ENCODE peak calls at places on chromosomes 4 and X, in five cellular contexts. One of them, this sample, is unnamed.

GRCh38 chr4:153546273-153546672 is 80.1 kb downstream of the TMEM131L start:
- DNase-seq in activated T-helper 1 cell treated with anti-CD3 and anti-CD28 coated beads, Interleukin-2, amount 50 U/mL, for 16 hours: no peak
- DNase-seq in NCI-H1417: no peak
- DNase-seq in T follicular helper cell: no peak
- DNase-seq in activated CD4-positive, alpha-beta T cell treated with anti-CD3 and anti-CD28 coated beads, Interleukin-2, amount 50 U/mL, for 4 hours: no peak
- DNase-seq in this sample: no peak

GRCh38 chrX:11540532-11541377 is 125.0 kb downstream of the ARHGAP6 start:
- DNase-seq in activated CD4-positive, alpha-beta T cell treated with anti-CD3 and anti-CD28 coated beads, Interleukin-2, amount 50 U/mL, for 4 hours: no peak
- DNase-seq in NCI-H1417: no peak
- DNase-seq in T follicular helper cell: no peak
- DNase-seq in activated T-helper 1 cell treated with anti-CD3 and anti-CD28 coated beads, Interleukin-2, amount 50 U/mL, for 16 hours: no peak
- DNase-seq in this sample: no peak

GRCh38 chr4:76993787-76994641 is 44.5 kb downstream of the SEPTIN11 start:
- DNase-seq in T follicular helper cell: peak
- DNase-seq in NCI-H1417: no peak
- DNase-seq in activated CD4-positive, alpha-beta T cell treated with anti-CD3 and anti-CD28 coated beads, Interleukin-2, amount 50 U/mL, for 4 hours: peak
- DNase-seq in activated T-helper 1 cell treated with anti-CD3 and anti-CD28 coated beads, Interleukin-2, amount 50 U/mL, for 16 hours: peak
- DNase-seq in this sample: no peak

GRCh38 chr4:2964077-2964471 is 703 bp downstream of the GRK4 start:
- DNase-seq in activated CD4-positive, alpha-beta T cell treated with anti-CD3 and anti-CD28 coated beads, Interleukin-2, amount 50 U/mL, for 4 hours: no peak
- DNase-seq in T follicular helper cell: no peak
- DNase-seq in NCI-H1417: no peak
- DNase-seq in activated T-helper 1 cell treated with anti-CD3 and anti-CD28 coated beads, Interleukin-2, amount 50 U/mL, for 16 hours: no peak
- DNase-seq in this sample: no peak

GRCh38 chrX:74535633-74536141 is 78.7 kb downstream of the RLIM start:
- DNase-seq in T follicular helper cell: no peak
- DNase-seq in activated CD4-positive, alpha-beta T cell treated with anti-CD3 and anti-CD28 coated beads, Interleukin-2, amount 50 U/mL, for 4 hours: peak
- DNase-seq in NCI-H1417: peak
- DNase-seq in activated T-helper 1 cell treated with anti-CD3 and anti-CD28 coated beads, Interleukin-2, amount 50 U/mL, for 16 hours: peak
- DNase-seq in this sample: no peak

GRCh38 chr4:73520821-73521220 is 39.3 kb downstream of the AFM start:
- DNase-seq in activated CD4-positive, alpha-beta T cell treated with anti-CD3 and anti-CD28 coated beads, Interleukin-2, amount 50 U/mL, for 4 hours: no peak
- DNase-seq in activated T-helper 1 cell treated with anti-CD3 and anti-CD28 coated beads, Interleukin-2, amount 50 U/mL, for 16 hours: no peak
- DNase-seq in T follicular helper cell: no peak
- DNase-seq in NCI-H1417: no peak
- DNase-seq in this sample: no peak

GRCh38 chr4:156970501-156971167 is 965 bp downstream of the PDGFC start:
- DNase-seq in activated CD4-positive, alpha-beta T cell treated with anti-CD3 and anti-CD28 coated beads, Interleukin-2, amount 50 U/mL, for 4 hours: no peak
- DNase-seq in activated T-helper 1 cell treated with anti-CD3 and anti-CD28 coated beads, Interleukin-2, amount 50 U/mL, for 16 hours: no peak
- DNase-seq in NCI-H1417: peak
- DNase-seq in T follicular helper cell: no peak
- DNase-seq in this sample: peak

GRCh38 chrX:87583679-87584078 is 66.1 kb downstream of the KLHL4 start:
- DNase-seq in activated CD4-positive, alpha-beta T cell treated with anti-CD3 and anti-CD28 coated beads, Interleukin-2, amount 50 U/mL, for 4 hours: no peak
- DNase-seq in activated T-helper 1 cell treated with anti-CD3 and anti-CD28 coated beads, Interleukin-2, amount 50 U/mL, for 16 hours: no peak
- DNase-seq in T follicular helper cell: no peak
- DNase-seq in NCI-H1417: no peak
- DNase-seq in this sample: no peak

GRCh38 chr4:53800741-53801140 is 209.5 kb upstream of the LNX1 start:
- DNase-seq in activated CD4-positive, alpha-beta T cell treated with anti-CD3 and anti-CD28 coated beads, Interleukin-2, amount 50 U/mL, for 4 hours: no peak
- DNase-seq in NCI-H1417: no peak
- DNase-seq in activated T-helper 1 cell treated with anti-CD3 and anti-CD28 coated beads, Interleukin-2, amount 50 U/mL, for 16 hours: no peak
- DNase-seq in T follicular helper cell: no peak
- DNase-seq in this sample: no peak

GRCh38 chr4:25981749-25982148 is 67.7 kb downstream of the SMIM20 start:
- DNase-seq in T follicular helper cell: no peak
- DNase-seq in activated CD4-positive, alpha-beta T cell treated with anti-CD3 and anti-CD28 coated beads, Interleukin-2, amount 50 U/mL, for 4 hours: no peak
- DNase-seq in NCI-H1417: no peak
- DNase-seq in activated T-helper 1 cell treated with anti-CD3 and anti-CD28 coated beads, Interleukin-2, amount 50 U/mL, for 16 hours: no peak
- DNase-seq in this sample: no peak

GRCh38 chrX:39759526-39760224 is 338.1 kb downstream of the BCOR start:
- DNase-seq in NCI-H1417: peak
- DNase-seq in activated T-helper 1 cell treated with anti-CD3 and anti-CD28 coated beads, Interleukin-2, amount 50 U/mL, for 16 hours: no peak
- DNase-seq in activated CD4-positive, alpha-beta T cell treated with anti-CD3 and anti-CD28 coated beads, Interleukin-2, amount 50 U/mL, for 4 hours: no peak
- DNase-seq in T follicular helper cell: no peak
- DNase-seq in this sample: no peak

GRCh38 chr4:6730603-6731300 is 14.8 kb downstream of the BLOC1S4 start:
- DNase-seq in NCI-H1417: no peak
- DNase-seq in activated T-helper 1 cell treated with anti-CD3 and anti-CD28 coated beads, Interleukin-2, amount 50 U/mL, for 16 hours: no peak
- DNase-seq in T follicular helper cell: no peak
- DNase-seq in activated CD4-positive, alpha-beta T cell treated with anti-CD3 and anti-CD28 coated beads, Interleukin-2, amount 50 U/mL, for 4 hours: no peak
- DNase-seq in this sample: no peak

GRCh38 chr4:24664956-24665355 is 80.6 kb upstream of the DHX15 start:
- DNase-seq in activated CD4-positive, alpha-beta T cell treated with anti-CD3 and anti-CD28 coated beads, Interleukin-2, amount 50 U/mL, for 4 hours: no peak
- DNase-seq in activated T-helper 1 cell treated with anti-CD3 and anti-CD28 coated beads, Interleukin-2, amount 50 U/mL, for 16 hours: no peak
- DNase-seq in NCI-H1417: no peak
- DNase-seq in T follicular helper cell: no peak
- DNase-seq in this sample: no peak

GRCh38 chr4:54099959-54100606 is at the start of gene GSX2:
- DNase-seq in activated CD4-positive, alpha-beta T cell treated with anti-CD3 and anti-CD28 coated beads, Interleukin-2, amount 50 U/mL, for 4 hours: no peak
- DNase-seq in T follicular helper cell: no peak
- DNase-seq in NCI-H1417: peak
- DNase-seq in activated T-helper 1 cell treated with anti-CD3 and anti-CD28 coated beads, Interleukin-2, amount 50 U/mL, for 16 hours: no peak
- DNase-seq in this sample: no peak

GRCh38 chrX:276588-277171 is 4.5 kb upstream of the PLCXD1 start:
- DNase-seq in activated T-helper 1 cell treated with anti-CD3 and anti-CD28 coated beads, Interleukin-2, amount 50 U/mL, for 16 hours: no peak
- DNase-seq in activated CD4-positive, alpha-beta T cell treated with anti-CD3 and anti-CD28 coated beads, Interleukin-2, amount 50 U/mL, for 4 hours: no peak
- DNase-seq in T follicular helper cell: no peak
- DNase-seq in NCI-H1417: no peak
- DNase-seq in this sample: no peak

GRCh38 chr4:47639531-47639930 is 154.5 kb downstream of the ATP10D start:
- DNase-seq in NCI-H1417: no peak
- DNase-seq in T follicular helper cell: no peak
- DNase-seq in activated T-helper 1 cell treated with anti-CD3 and anti-CD28 coated beads, Interleukin-2, amount 50 U/mL, for 16 hours: no peak
- DNase-seq in activated CD4-positive, alpha-beta T cell treated with anti-CD3 and anti-CD28 coated beads, Interleukin-2, amount 50 U/mL, for 4 hours: no peak
- DNase-seq in this sample: no peak

GRCh38 chrX:71111141-71111843 is at the start of gene IL2RG:
- DNase-seq in activated T-helper 1 cell treated with anti-CD3 and anti-CD28 coated beads, Interleukin-2, amount 50 U/mL, for 16 hours: peak
- DNase-seq in activated CD4-positive, alpha-beta T cell treated with anti-CD3 and anti-CD28 coated beads, Interleukin-2, amount 50 U/mL, for 4 hours: peak
- DNase-seq in T follicular helper cell: peak
- DNase-seq in NCI-H1417: no peak
- DNase-seq in this sample: no peak

GRCh38 chr4:15333692-15334633 is 93.9 kb upstream of the C1QTNF7 start:
- DNase-seq in activated CD4-positive, alpha-beta T cell treated with anti-CD3 and anti-CD28 coated beads, Interleukin-2, amount 50 U/mL, for 4 hours: no peak
- DNase-seq in NCI-H1417: no peak
- DNase-seq in activated T-helper 1 cell treated with anti-CD3 and anti-CD28 coated beads, Interleukin-2, amount 50 U/mL, for 16 hours: no peak
- DNase-seq in T follicular helper cell: no peak
- DNase-seq in this sample: no peak

GRCh38 chrX:110667706-110668105 is 127.9 kb downstream of the CHRDL1 start:
- DNase-seq in NCI-H1417: no peak
- DNase-seq in activated CD4-positive, alpha-beta T cell treated with anti-CD3 and anti-CD28 coated beads, Interleukin-2, amount 50 U/mL, for 4 hours: no peak
- DNase-seq in T follicular helper cell: no peak
- DNase-seq in activated T-helper 1 cell treated with anti-CD3 and anti-CD28 coated beads, Interleukin-2, amount 50 U/mL, for 16 hours: no peak
- DNase-seq in this sample: no peak

GRCh38 chr4:145580906-145581305 is 38.3 kb upstream of the MMAA start:
- DNase-seq in activated T-helper 1 cell treated with anti-CD3 and anti-CD28 coated beads, Interleukin-2, amount 50 U/mL, for 16 hours: no peak
- DNase-seq in T follicular helper cell: no peak
- DNase-seq in NCI-H1417: no peak
- DNase-seq in activated CD4-positive, alpha-beta T cell treated with anti-CD3 and anti-CD28 coated beads, Interleukin-2, amount 50 U/mL, for 4 hours: no peak
- DNase-seq in this sample: no peak

GRCh38 chr4:28167411-28167810 is 1306.8 kb downstream of the STIM2 start:
- DNase-seq in activated T-helper 1 cell treated with anti-CD3 and anti-CD28 coated beads, Interleukin-2, amount 50 U/mL, for 16 hours: no peak
- DNase-seq in T follicular helper cell: no peak
- DNase-seq in NCI-H1417: peak
- DNase-seq in activated CD4-positive, alpha-beta T cell treated with anti-CD3 and anti-CD28 coated beads, Interleukin-2, amount 50 U/mL, for 4 hours: no peak
- DNase-seq in this sample: no peak

GRCh38 chr4:48093949-48094550 is 40.0 kb downstream of the TXK start:
- DNase-seq in T follicular helper cell: no peak
- DNase-seq in activated CD4-positive, alpha-beta T cell treated with anti-CD3 and anti-CD28 coated beads, Interleukin-2, amount 50 U/mL, for 4 hours: no peak
- DNase-seq in activated T-helper 1 cell treated with anti-CD3 and anti-CD28 coated beads, Interleukin-2, amount 50 U/mL, for 16 hours: no peak
- DNase-seq in NCI-H1417: no peak
- DNase-seq in this sample: no peak

GRCh38 chr4:128565565-128566186 is 243.8 kb upstream of the JADE1 start:
- DNase-seq in NCI-H1417: peak
- DNase-seq in activated T-helper 1 cell treated with anti-CD3 and anti-CD28 coated beads, Interleukin-2, amount 50 U/mL, for 16 hours: no peak
- DNase-seq in T follicular helper cell: no peak
- DNase-seq in activated CD4-positive, alpha-beta T cell treated with anti-CD3 and anti-CD28 coated beads, Interleukin-2, amount 50 U/mL, for 4 hours: no peak
- DNase-seq in this sample: peak

GRCh38 chr4:6342530-6343293 is 73.1 kb downstream of the WFS1 start:
- DNase-seq in NCI-H1417: peak
- DNase-seq in activated T-helper 1 cell treated with anti-CD3 and anti-CD28 coated beads, Interleukin-2, amount 50 U/mL, for 16 hours: no peak
- DNase-seq in T follicular helper cell: no peak
- DNase-seq in activated CD4-positive, alpha-beta T cell treated with anti-CD3 and anti-CD28 coated beads, Interleukin-2, amount 50 U/mL, for 4 hours: no peak
- DNase-seq in this sample: no peak

GRCh38 chr4:34250562-34250961 is 1993.8 kb downstream of the ARAP2 start:
- DNase-seq in T follicular helper cell: no peak
- DNase-seq in NCI-H1417: no peak
- DNase-seq in activated T-helper 1 cell treated with anti-CD3 and anti-CD28 coated beads, Interleukin-2, amount 50 U/mL, for 16 hours: no peak
- DNase-seq in activated CD4-positive, alpha-beta T cell treated with anti-CD3 and anti-CD28 coated beads, Interleukin-2, amount 50 U/mL, for 4 hours: no peak
- DNase-seq in this sample: no peak

GRCh38 chrX:154516655-154517100 is 646 bp upstream of the FAM3A start:
- DNase-seq in activated T-helper 1 cell treated with anti-CD3 and anti-CD28 coated beads, Interleukin-2, amount 50 U/mL, for 16 hours: no peak
- DNase-seq in T follicular helper cell: no peak
- DNase-seq in NCI-H1417: no peak
- DNase-seq in activated CD4-positive, alpha-beta T cell treated with anti-CD3 and anti-CD28 coated beads, Interleukin-2, amount 50 U/mL, for 4 hours: no peak
- DNase-seq in this sample: no peak

This sample was measured in progenitor cell of endocrine pancreas.